ENCODE peak calls at places on chromosome 11, in five cellular contexts. One of them, this sample, is unnamed.
A peak's percentile ranks its signal among the peaks of the same experiment; 100 is the strongest.

GRCh38 chr11:66011239-66011784 is 496 bp upstream of the CST6 start:
- DNase-seq in T follicular helper cell: no peak
- DNase-seq in neural crest cell: no peak
- DNase-seq in activated T-helper 1 cell treated with anti-CD3 and anti-CD28 coated beads, Interleukin-12 subunit alpha, Interleukin-12 subunit beta, Interleukin-2, Interleukin-4 antibody, amounts not matched to agents 30 ng/mL and 10 ng/mL and 1 ng/mL, durations not matched to agents 14 hours and 24 hours and 36 hours: no peak
- DNase-seq in endothelial cell: no peak
- DNase-seq in this sample: no peak

GRCh38 chr11:116257092-116257491 is 515.7 kb downstream of the BUD13 start:
- DNase-seq in endothelial cell: no peak
- DNase-seq in activated T-helper 1 cell treated with anti-CD3 and anti-CD28 coated beads, Interleukin-12 subunit alpha, Interleukin-12 subunit beta, Interleukin-2, Interleukin-4 antibody, amounts not matched to agents 30 ng/mL and 10 ng/mL and 1 ng/mL, durations not matched to agents 14 hours and 24 hours and 36 hours: no peak
- DNase-seq in neural crest cell: no peak
- DNase-seq in T follicular helper cell: no peak
- DNase-seq in this sample: no peak

GRCh38 chr11:94151903-94152677 is 23.4 kb downstream of the PANX1 start:
- DNase-seq in endothelial cell: no peak
- DNase-seq in neural crest cell: no peak
- DNase-seq in activated T-helper 1 cell treated with anti-CD3 and anti-CD28 coated beads, Interleukin-12 subunit alpha, Interleukin-12 subunit beta, Interleukin-2, Interleukin-4 antibody, amounts not matched to agents 30 ng/mL and 10 ng/mL and 1 ng/mL, durations not matched to agents 14 hours and 24 hours and 36 hours: no peak
- DNase-seq in T follicular helper cell: no peak
- DNase-seq in this sample: no peak

GRCh38 chr11:47154738-47155570 is 21.7 kb downstream of the ARFGAP2 start:
- DNase-seq in activated T-helper 1 cell treated with anti-CD3 and anti-CD28 coated beads, Interleukin-12 subunit alpha, Interleukin-12 subunit beta, Interleukin-2, Interleukin-4 antibody, amounts not matched to agents 30 ng/mL and 10 ng/mL and 1 ng/mL, durations not matched to agents 14 hours and 24 hours and 36 hours: no peak
- DNase-seq in endothelial cell: no peak
- DNase-seq in neural crest cell: no peak
- DNase-seq in T follicular helper cell: no peak
- DNase-seq in this sample: no peak

GRCh38 chr11:111635706-111636045 is 33.4 kb downstream of the SIK2 start:
- DNase-seq in endothelial cell: no peak
- DNase-seq in T follicular helper cell: no peak
- DNase-seq in neural crest cell: no peak
- DNase-seq in activated T-helper 1 cell treated with anti-CD3 and anti-CD28 coated beads, Interleukin-12 subunit alpha, Interleukin-12 subunit beta, Interleukin-2, Interleukin-4 antibody, amounts not matched to agents 30 ng/mL and 10 ng/mL and 1 ng/mL, durations not matched to agents 14 hours and 24 hours and 36 hours: no peak
- DNase-seq in this sample: no peak

GRCh38 chr11:124717786-124718634 is 21.7 kb upstream of the NRGN start:
- DNase-seq in endothelial cell: peak; percentile 23
- DNase-seq in neural crest cell: no peak
- DNase-seq in activated T-helper 1 cell treated with anti-CD3 and anti-CD28 coated beads, Interleukin-12 subunit alpha, Interleukin-12 subunit beta, Interleukin-2, Interleukin-4 antibody, amounts not matched to agents 30 ng/mL and 10 ng/mL and 1 ng/mL, durations not matched to agents 14 hours and 24 hours and 36 hours: no peak
- DNase-seq in T follicular helper cell: peak; percentile 8
- DNase-seq in this sample: no peak

GRCh38 chr11:65538915-65539374 is 14.1 kb downstream of the SCYL1 start:
- DNase-seq in activated T-helper 1 cell treated with anti-CD3 and anti-CD28 coated beads, Interleukin-12 subunit alpha, Interleukin-12 subunit beta, Interleukin-2, Interleukin-4 antibody, amounts not matched to agents 30 ng/mL and 10 ng/mL and 1 ng/mL, durations not matched to agents 14 hours and 24 hours and 36 hours: no peak
- DNase-seq in neural crest cell: peak; percentile 31
- DNase-seq in endothelial cell: peak; percentile 53
- DNase-seq in T follicular helper cell: no peak
- DNase-seq in this sample: no peak

GRCh38 chr11:72760543-72761400 is 8.6 kb upstream of the ARAP1 start:
- DNase-seq in T follicular helper cell: no peak
- DNase-seq in neural crest cell: no peak
- DNase-seq in activated T-helper 1 cell treated with anti-CD3 and anti-CD28 coated beads, Interleukin-12 subunit alpha, Interleukin-12 subunit beta, Interleukin-2, Interleukin-4 antibody, amounts not matched to agents 30 ng/mL and 10 ng/mL and 1 ng/mL, durations not matched to agents 14 hours and 24 hours and 36 hours: no peak
- DNase-seq in endothelial cell: no peak
- DNase-seq in this sample: no peak

GRCh38 chr11:12643029-12643428 is 31.2 kb upstream of the TEAD1 start:
- DNase-seq in neural crest cell: no peak
- DNase-seq in activated T-helper 1 cell treated with anti-CD3 and anti-CD28 coated beads, Interleukin-12 subunit alpha, Interleukin-12 subunit beta, Interleukin-2, Interleukin-4 antibody, amounts not matched to agents 30 ng/mL and 10 ng/mL and 1 ng/mL, durations not matched to agents 14 hours and 24 hours and 36 hours: no peak
- DNase-seq in T follicular helper cell: no peak
- DNase-seq in endothelial cell: no peak
- DNase-seq in this sample: no peak

GRCh38 chr11:114764563-114764962 is 86.2 kb downstream of the NXPE2 start:
- DNase-seq in neural crest cell: no peak
- DNase-seq in endothelial cell: no peak
- DNase-seq in T follicular helper cell: no peak
- DNase-seq in activated T-helper 1 cell treated with anti-CD3 and anti-CD28 coated beads, Interleukin-12 subunit alpha, Interleukin-12 subunit beta, Interleukin-2, Interleukin-4 antibody, amounts not matched to agents 30 ng/mL and 10 ng/mL and 1 ng/mL, durations not matched to agents 14 hours and 24 hours and 36 hours: no peak
- DNase-seq in this sample: no peak

GRCh38 chr11:10628506-10629236 is 60.2 kb upstream of the LYVE1 start:
- DNase-seq in T follicular helper cell: peak; percentile 12
- DNase-seq in neural crest cell: no peak
- DNase-seq in endothelial cell: no peak
- DNase-seq in activated T-helper 1 cell treated with anti-CD3 and anti-CD28 coated beads, Interleukin-12 subunit alpha, Interleukin-12 subunit beta, Interleukin-2, Interleukin-4 antibody, amounts not matched to agents 30 ng/mL and 10 ng/mL and 1 ng/mL, durations not matched to agents 14 hours and 24 hours and 36 hours: no peak
- DNase-seq in this sample: no peak

GRCh38 chr11:3893311-3893710 is 37.8 kb downstream of the STIM1 start:
- DNase-seq in endothelial cell: no peak
- DNase-seq in T follicular helper cell: no peak
- DNase-seq in activated T-helper 1 cell treated with anti-CD3 and anti-CD28 coated beads, Interleukin-12 subunit alpha, Interleukin-12 subunit beta, Interleukin-2, Interleukin-4 antibody, amounts not matched to agents 30 ng/mL and 10 ng/mL and 1 ng/mL, durations not matched to agents 14 hours and 24 hours and 36 hours: no peak
- DNase-seq in neural crest cell: no peak
- DNase-seq in this sample: no peak

GRCh38 chr11:78560826-78561484 is 13.7 kb downstream of the NARS2 start:
- DNase-seq in neural crest cell: no peak
- DNase-seq in activated T-helper 1 cell treated with anti-CD3 and anti-CD28 coated beads, Interleukin-12 subunit alpha, Interleukin-12 subunit beta, Interleukin-2, Interleukin-4 antibody, amounts not matched to agents 30 ng/mL and 10 ng/mL and 1 ng/mL, durations not matched to agents 14 hours and 24 hours and 36 hours: no peak
- DNase-seq in T follicular helper cell: no peak
- DNase-seq in endothelial cell: peak; percentile 28
- DNase-seq in this sample: no peak

GRCh38 chr11:13311570-13311969 is 34.0 kb downstream of the BMAL1 start:
- DNase-seq in endothelial cell: no peak
- DNase-seq in activated T-helper 1 cell treated with anti-CD3 and anti-CD28 coated beads, Interleukin-12 subunit alpha, Interleukin-12 subunit beta, Interleukin-2, Interleukin-4 antibody, amounts not matched to agents 30 ng/mL and 10 ng/mL and 1 ng/mL, durations not matched to agents 14 hours and 24 hours and 36 hours: no peak
- DNase-seq in T follicular helper cell: no peak
- DNase-seq in neural crest cell: no peak
- DNase-seq in this sample: no peak

GRCh38 chr11:19344661-19345518 is 104.1 kb upstream of the E2F8 start:
- DNase-seq in T follicular helper cell: no peak
- DNase-seq in activated T-helper 1 cell treated with anti-CD3 and anti-CD28 coated beads, Interleukin-12 subunit alpha, Interleukin-12 subunit beta, Interleukin-2, Interleukin-4 antibody, amounts not matched to agents 30 ng/mL and 10 ng/mL and 1 ng/mL, durations not matched to agents 14 hours and 24 hours and 36 hours: no peak
- DNase-seq in endothelial cell: peak; percentile 52
- DNase-seq in neural crest cell: peak; percentile 79
- DNase-seq in this sample: no peak

GRCh38 chr11:87038235-87038960 is 664 bp downstream of the TMEM135 start:
- DNase-seq in activated T-helper 1 cell treated with anti-CD3 and anti-CD28 coated beads, Interleukin-12 subunit alpha, Interleukin-12 subunit beta, Interleukin-2, Interleukin-4 antibody, amounts not matched to agents 30 ng/mL and 10 ng/mL and 1 ng/mL, durations not matched to agents 14 hours and 24 hours and 36 hours: no peak
- DNase-seq in T follicular helper cell: no peak
- DNase-seq in neural crest cell: no peak
- DNase-seq in endothelial cell: no peak
- DNase-seq in this sample: no peak

GRCh38 chr11:61541568-61541967 is 33.0 kb downstream of the LRRC10B start:
- DNase-seq in neural crest cell: no peak
- DNase-seq in T follicular helper cell: no peak
- DNase-seq in endothelial cell: no peak
- DNase-seq in activated T-helper 1 cell treated with anti-CD3 and anti-CD28 coated beads, Interleukin-12 subunit alpha, Interleukin-12 subunit beta, Interleukin-2, Interleukin-4 antibody, amounts not matched to agents 30 ng/mL and 10 ng/mL and 1 ng/mL, durations not matched to agents 14 hours and 24 hours and 36 hours: no peak
- DNase-seq in this sample: no peak

GRCh38 chr11:90341986-90342385 is 119.1 kb upstream of the CHORDC1 start:
- DNase-seq in neural crest cell: no peak
- DNase-seq in activated T-helper 1 cell treated with anti-CD3 and anti-CD28 coated beads, Interleukin-12 subunit alpha, Interleukin-12 subunit beta, Interleukin-2, Interleukin-4 antibody, amounts not matched to agents 30 ng/mL and 10 ng/mL and 1 ng/mL, durations not matched to agents 14 hours and 24 hours and 36 hours: no peak
- DNase-seq in T follicular helper cell: no peak
- DNase-seq in endothelial cell: no peak
- DNase-seq in this sample: no peak

GRCh38 chr11:123979311-123979710 is 1.7 kb upstream of the OR10S1 start:
- DNase-seq in neural crest cell: no peak
- DNase-seq in activated T-helper 1 cell treated with anti-CD3 and anti-CD28 coated beads, Interleukin-12 subunit alpha, Interleukin-12 subunit beta, Interleukin-2, Interleukin-4 antibody, amounts not matched to agents 30 ng/mL and 10 ng/mL and 1 ng/mL, durations not matched to agents 14 hours and 24 hours and 36 hours: no peak
- DNase-seq in endothelial cell: no peak
- DNase-seq in T follicular helper cell: no peak
- DNase-seq in this sample: no peak

GRCh38 chr11:60563553-60564235 is 48.5 kb downstream of the MS4A13 start:
- DNase-seq in endothelial cell: no peak
- DNase-seq in neural crest cell: no peak
- DNase-seq in activated T-helper 1 cell treated with anti-CD3 and anti-CD28 coated beads, Interleukin-12 subunit alpha, Interleukin-12 subunit beta, Interleukin-2, Interleukin-4 antibody, amounts not matched to agents 30 ng/mL and 10 ng/mL and 1 ng/mL, durations not matched to agents 14 hours and 24 hours and 36 hours: no peak
- DNase-seq in T follicular helper cell: no peak
- DNase-seq in this sample: no peak

GRCh38 chr11:118895093-118896039 is 11.7 kb downstream of the CXCR5 start:
- DNase-seq in neural crest cell: no peak
- DNase-seq in T follicular helper cell: peak; percentile 75
- DNase-seq in endothelial cell: no peak
- DNase-seq in activated T-helper 1 cell treated with anti-CD3 and anti-CD28 coated beads, Interleukin-12 subunit alpha, Interleukin-12 subunit beta, Interleukin-2, Interleukin-4 antibody, amounts not matched to agents 30 ng/mL and 10 ng/mL and 1 ng/mL, durations not matched to agents 14 hours and 24 hours and 36 hours: peak; percentile 65
- DNase-seq in this sample: no peak

GRCh38 chr11:62554377-62554776 is 7.8 kb upstream of the AHNAK start:
- DNase-seq in neural crest cell: no peak
- DNase-seq in activated T-helper 1 cell treated with anti-CD3 and anti-CD28 coated beads, Interleukin-12 subunit alpha, Interleukin-12 subunit beta, Interleukin-2, Interleukin-4 antibody, amounts not matched to agents 30 ng/mL and 10 ng/mL and 1 ng/mL, durations not matched to agents 14 hours and 24 hours and 36 hours: no peak
- DNase-seq in T follicular helper cell: no peak
- DNase-seq in endothelial cell: no peak
- DNase-seq in this sample: no peak

GRCh38 chr11:99275521-99275920 is 254.8 kb downstream of the CNTN5 start:
- DNase-seq in endothelial cell: no peak
- DNase-seq in activated T-helper 1 cell treated with anti-CD3 and anti-CD28 coated beads, Interleukin-12 subunit alpha, Interleukin-12 subunit beta, Interleukin-2, Interleukin-4 antibody, amounts not matched to agents 30 ng/mL and 10 ng/mL and 1 ng/mL, durations not matched to agents 14 hours and 24 hours and 36 hours: no peak
- DNase-seq in neural crest cell: no peak
- DNase-seq in T follicular helper cell: no peak
- DNase-seq in this sample: no peak

GRCh38 chr11:73553266-73553665 is 44.6 kb downstream of the FAM168A start:
- DNase-seq in neural crest cell: no peak
- DNase-seq in activated T-helper 1 cell treated with anti-CD3 and anti-CD28 coated beads, Interleukin-12 subunit alpha, Interleukin-12 subunit beta, Interleukin-2, Interleukin-4 antibody, amounts not matched to agents 30 ng/mL and 10 ng/mL and 1 ng/mL, durations not matched to agents 14 hours and 24 hours and 36 hours: no peak
- DNase-seq in endothelial cell: no peak
- DNase-seq in T follicular helper cell: no peak
- DNase-seq in this sample: no peak

GRCh38 chr11:3905080-3905953 is 49.9 kb downstream of the STIM1 start:
- DNase-seq in endothelial cell: no peak
- DNase-seq in activated T-helper 1 cell treated with anti-CD3 and anti-CD28 coated beads, Interleukin-12 subunit alpha, Interleukin-12 subunit beta, Interleukin-2, Interleukin-4 antibody, amounts not matched to agents 30 ng/mL and 10 ng/mL and 1 ng/mL, durations not matched to agents 14 hours and 24 hours and 36 hours: peak; percentile 54
- DNase-seq in neural crest cell: no peak
- DNase-seq in T follicular helper cell: peak; percentile 40
- DNase-seq in this sample: no peak